ENCODE peak calls at places on chromosomes 2 and 18, in nine cellular contexts. P, Q, C, S, T, N, M, X and L are unnamed samples.

GRCh38 chr18:34595673-34596072 is 114.4 kb upstream of the DTNA start:
- DNase-seq in Q (no peak), S (peak), P (peak), C (no peak), M (peak), N (no peak), T (no peak), X (no peak), L (peak)

GRCh38 chr2:86453838-86454237 is 12.7 kb downstream of the KDM3A start:
- DNase-seq in M (peak), S (no peak), C (peak), T (no peak), P (no peak), X (no peak), Q (peak), N (no peak), L (no peak)

GRCh38 chr2:111618953-111619902 is 264.8 kb downstream of the ANAPC1 start:
- DNase-seq in C (no peak), P (no peak), T (no peak), Q (no peak), M (no peak), S (peak), X (no peak), N (no peak), L (no peak)

GRCh38 chr2:204479557-204479956 is 65.7 kb upstream of the PARD3B start:
- DNase-seq in Q (no peak), P (no peak), N (no peak), T (no peak), M (no peak), S (no peak), C (no peak), X (no peak), L (no peak)

GRCh38 chr2:197889041-197889440 is 84.6 kb downstream of the PLCL1 start:
- DNase-seq in N (no peak), M (peak), S (peak), C (no peak), X (no peak), T (no peak), P (peak), Q (no peak), L (no peak)

GRCh38 chr18:75220786-75221355 is 10.3 kb downstream of the TSHZ1 start:
- DNase-seq in T (no peak), C (no peak), M (no peak), N (no peak), Q (no peak), P (no peak), S (no peak), X (no peak), L (no peak)

GRCh38 chr18:37282386-37283037 is 283.1 kb downstream of the CELF4 start:
- DNase-seq in S (peak), P (peak), Q (no peak), C (no peak), X (peak), T (no peak), M (no peak), N (no peak), L (no peak)

GRCh38 chr2:61537590-61538178 is 472 bp downstream of the XPO1 start:
- DNase-seq in S (no peak), M (no peak), C (no peak), T (no peak), P (no peak), N (no peak), X (no peak), Q (peak), L (no peak)

GRCh38 chr2:159982270-159982669 is 80.1 kb downstream of the PLA2R1 start:
- DNase-seq in P (peak), X (no peak), S (no peak), N (peak), Q (no peak), M (peak), T (no peak), C (no peak), L (no peak)

GRCh38 chr2:200592414-200593075 is 6.7 kb downstream of the AOX1 start:
- DNase-seq in S (peak), T (no peak), Q (no peak), N (no peak), C (peak), X (peak), P (no peak), M (no peak), L (no peak)

GRCh38 chr2:133140620-133141019 is 427.6 kb downstream of the NCKAP5 start:
- DNase-seq in M (no peak), C (no peak), T (no peak), P (no peak), X (no peak), S (peak), Q (no peak), N (no peak), L (no peak)

GRCh38 chr2:75055820-75056675 is 97.6 kb downstream of the POLE4 start:
- DNase-seq in Q (no peak), S (peak), X (no peak), P (peak), N (no peak), C (no peak), M (no peak), T (no peak), L (no peak)

GRCh38 chr2:171923206-171923605 is 945 bp downstream of the HAT1 start:
- DNase-seq in T (no peak), N (no peak), X (no peak), P (no peak), Q (no peak), S (no peak), M (peak), C (peak), L (no peak)

GRCh38 chr2:65835106-65835505 is 402.7 kb upstream of the SPRED2 start:
- DNase-seq in S (peak), C (no peak), X (no peak), T (no peak), Q (no peak), M (no peak), P (no peak), N (no peak), L (no peak)

GRCh38 chr2:98297817-98298684 is 48.2 kb upstream of the CNGA3 start:
- DNase-seq in C (no peak), Q (peak), M (no peak), T (no peak), S (no peak), X (no peak), N (no peak), P (peak), L (no peak)
- TF ChIP-seq CTCF in C (no peak), Q (no peak), M (no peak), T (no peak), S (peak), X (no peak), N (no peak), P (peak), L (no peak)

GRCh38 chr2:195642027-195642676 is 14.9 kb upstream of the SLC39A10 start:
- DNase-seq in X (no peak), Q (no peak), N (no peak), C (no peak), S (no peak), P (no peak), T (no peak), M (no peak), L (no peak)

GRCh38 chr2:195645413-195645812 is 11.6 kb upstream of the SLC39A10 start:
- DNase-seq in P (no peak), S (no peak), X (no peak), C (no peak), T (no peak), N (no peak), Q (no peak), M (no peak), L (no peak)

GRCh38 chr2:195639238-195639858 is 17.7 kb upstream of the SLC39A10 start:
- DNase-seq in P (no peak), N (no peak), C (no peak), Q (no peak), X (no peak), S (no peak), M (no peak), T (no peak), L (no peak)

GRCh38 chr2:195639959-195640358 is 17.1 kb upstream of the SLC39A10 start:
- DNase-seq in S (no peak), X (no peak), C (no peak), T (no peak), P (no peak), Q (no peak), N (no peak), M (no peak), L (no peak)

GRCh38 chr2:195642677-195643063 is 14.4 kb upstream of the SLC39A10 start:
- DNase-seq in P (no peak), N (no peak), X (no peak), T (no peak), C (no peak), Q (no peak), M (no peak), S (no peak), L (no peak)
- H3K27ac ChIP-seq in P (no peak), N (no peak), X (no peak), T (no peak), C (no peak), Q (no peak), M (no peak), S (no peak), L (no peak)

GRCh38 chr18:58891753-58892152 is 27.1 kb downstream of the ZNF532 start:
- DNase-seq in S (no peak), M (no peak), Q (no peak), P (no peak), C (no peak), N (no peak), T (no peak), X (no peak), L (no peak)
- H3K4me3 ChIP-seq in S (no peak), M (no peak), Q (no peak), P (no peak), C (no peak), N (peak), T (peak), X (no peak), L (peak)

DNA sequence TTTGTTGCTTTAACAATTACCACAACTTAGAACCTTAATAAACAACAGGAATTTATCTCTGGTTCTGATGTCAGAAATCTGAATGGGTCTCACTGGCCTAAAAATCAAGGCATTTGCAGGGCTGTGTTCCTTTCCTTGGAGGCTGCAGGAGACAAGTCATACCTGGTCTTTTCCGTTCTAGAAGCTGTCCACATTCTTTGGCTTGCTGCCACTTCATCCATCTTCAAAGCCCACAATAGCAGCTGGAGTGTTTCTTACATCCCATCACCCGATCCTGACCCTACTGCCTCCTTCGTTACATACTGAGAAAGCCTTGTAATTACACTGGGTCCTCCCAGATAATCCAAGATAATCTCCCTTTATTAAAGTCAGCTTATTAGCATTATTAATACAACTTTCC is 18.1 kb downstream of the NETO1 start:
- DNase-seq in Q (no peak), X (no peak), S (no peak), P (no peak), T (no peak), C (no peak), N (no peak), M (no peak), L (no peak)
- TF ChIP-seq CTCF in Q (no peak), X (no peak), S (no peak), P (no peak), T (no peak), C (no peak), N (no peak), M (no peak), L (no peak)

GRCh38 chr2:101518470-101519172 is 43.7 kb upstream of the RFX8 start:
- DNase-seq in M (peak), T (no peak), S (peak), P (peak), X (peak), N (no peak), Q (peak), C (peak), L (no peak)

GRCh38 chr2:101515512-101515911 is 40.6 kb upstream of the RFX8 start:
- DNase-seq in S (no peak), M (peak), N (no peak), C (no peak), T (no peak), X (no peak), P (no peak), Q (no peak), L (no peak)

GRCh38 chr2:101516349-101516748 is 41.4 kb upstream of the RFX8 start:
- DNase-seq in N (no peak), X (no peak), T (no peak), M (no peak), C (no peak), P (no peak), S (no peak), Q (no peak), L (no peak)

GRCh38 chr2:101517753-101518152 is 42.8 kb upstream of the RFX8 start:
- DNase-seq in X (no peak), T (no peak), M (no peak), Q (no peak), P (no peak), C (no peak), N (no peak), S (no peak), L (no peak)

GRCh38 chr2:101516833-101517690 is 42.1 kb upstream of the RFX8 start:
- DNase-seq in T (no peak), N (no peak), M (no peak), Q (no peak), C (no peak), S (no peak), X (no peak), P (no peak), L (no peak)
- H3K27ac ChIP-seq in T (no peak), N (no peak), M (no peak), Q (no peak), C (no peak), S (no peak), X (no peak), P (no peak), L (peak)

DNA sequence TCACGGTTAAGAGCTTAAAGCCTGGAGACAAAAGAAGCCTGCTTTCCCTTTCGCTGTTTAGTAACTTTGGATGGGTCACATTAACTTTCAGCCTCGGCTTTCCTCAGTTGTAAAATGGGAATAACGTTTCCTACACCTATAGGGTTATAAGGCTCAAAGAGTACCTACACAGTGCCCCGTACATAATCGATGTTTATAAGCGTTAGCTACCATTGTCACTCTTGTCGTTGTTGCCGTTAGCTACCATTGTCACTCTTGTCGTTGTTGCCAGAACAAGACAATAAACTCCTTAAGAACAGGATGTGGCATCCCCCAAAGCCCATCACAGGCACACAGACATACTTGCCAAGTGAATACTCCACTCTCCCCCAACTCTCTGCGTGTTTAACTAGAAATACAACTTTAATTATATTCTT is 901 bp upstream of the MFSD6 start:
- DNase-seq in C (no peak), N (no peak), X (no peak), S (peak), P (peak), T (no peak), M (no peak), Q (no peak), L (no peak)
- H3K4me3 ChIP-seq in C (peak), N (peak), X (peak), S (peak), P (peak), T (peak), M (no peak), Q (no peak), L (no peak)